ENCODE peak calls at places on chromosomes 16 and 17, in ten cellular contexts. H, W, B, Z, Q, P, I, U, T and Y are unnamed samples.

GRCh38 chr17:47846741-47847340 is 4.1 kb downstream of the SP6 start:
- DNase-seq in H (no peak), W (no peak), B (no peak), Z (no peak), Q (no peak), P (no peak), I (no peak), U (no peak), T (no peak), Y (no peak)

GRCh38 chr17:79645777-79646088 is 34.9 kb upstream of the RBFOX3 start:
- DNase-seq in H (no peak), W (no peak), B (no peak), Z (no peak), Q (no peak), P (no peak), I (no peak), U (no peak), T (no peak), Y (no peak)

GRCh38 chr17:70544307-70544706 is 375.0 kb downstream of the KCNJ2 start:
- DNase-seq in H (no peak), W (no peak), B (no peak), Z (no peak), Q (no peak), P (no peak), I (no peak), U (no peak), T (no peak), Y (no peak)

GRCh38 chr16:87407511-87408112 is 15.5 kb downstream of the MAP1LC3B start:
- DNase-seq in H (peak), W (no peak), B (peak), Z (no peak), Q (peak), P (peak), I (peak), U (peak), T (peak), Y (peak)

GRCh38 chr16:89557230-89557935 is 3.1 kb upstream of the RPL13 start:
- DNase-seq in H (peak), W (peak), B (peak), Z (peak), Q (peak), P (peak), I (peak), U (peak), T (peak), Y (peak)

GRCh38 chr17:51805765-51806164 is 352.7 kb downstream of the CA10 start:
- DNase-seq in H (no peak), W (no peak), B (no peak), Z (no peak), Q (no peak), P (no peak), I (no peak), U (no peak), T (no peak), Y (no peak)

GRCh38 chr17:20256144-20256543 is 211.2 kb downstream of the LGALS9B start:
- DNase-seq in H (no peak), W (no peak), B (no peak), Z (no peak), Q (no peak), P (no peak), I (no peak), U (no peak), T (no peak), Y (no peak)

GRCh38 chr16:83031524-83031923 is 404.8 kb downstream of the CDH13 start:
- DNase-seq in H (peak), W (no peak), B (no peak), Z (no peak), Q (no peak), P (no peak), I (no peak), U (no peak), T (no peak), Y (no peak)

GRCh38 chr16:27235055-27235937 is 32.0 kb downstream of the KDM8 start:
- DNase-seq in H (peak), W (peak), B (peak), Z (no peak), Q (peak), P (no peak), I (peak), U (peak), T (peak), Y (peak)

GRCh38 chr17:11583306-11583992 is 14.8 kb upstream of the DNAH9 start:
- DNase-seq in H (no peak), W (no peak), B (no peak), Z (no peak), Q (no peak), P (no peak), I (no peak), U (no peak), T (no peak), Y (no peak)

GRCh38 chr16:79632289-79632688 is 31.8 kb upstream of the MAF start:
- DNase-seq in H (no peak), W (no peak), B (no peak), Z (no peak), Q (no peak), P (no peak), I (no peak), U (no peak), T (no peak), Y (no peak)

GRCh38 chr17:909642-910323 is 69.8 kb downstream of the NXN start:
- DNase-seq in H (no peak), W (peak), B (peak), Z (no peak), Q (no peak), P (no peak), I (no peak), U (no peak), T (peak), Y (peak)

GRCh38 chr17:49734666-49735490 is 27.1 kb upstream of the SLC35B1 start:
- DNase-seq in H (no peak), W (no peak), B (no peak), Z (no peak), Q (no peak), P (peak), I (no peak), U (no peak), T (no peak), Y (no peak)

GRCh38 chr17:39863244-39863917 is 731 bp downstream of the IKZF3 start:
- DNase-seq in H (no peak), W (no peak), B (no peak), Z (no peak), Q (no peak), P (no peak), I (no peak), U (no peak), T (no peak), Y (no peak)

GRCh38 chr17:633133-633532 is 81.5 kb downstream of the VPS53 start:
- DNase-seq in H (no peak), W (peak), B (no peak), Z (no peak), Q (no peak), P (no peak), I (no peak), U (no peak), T (no peak), Y (peak)

GRCh38 chr17:15943971-15944719 is 785 bp upstream of the ADORA2B start:
- DNase-seq in H (no peak), W (no peak), B (no peak), Z (no peak), Q (no peak), P (no peak), I (no peak), U (no peak), T (no peak), Y (no peak)

GRCh38 chr16:88806491-88807111 is 3.0 kb downstream of the CDT1 start:
- DNase-seq in H (no peak), W (no peak), B (no peak), Z (no peak), Q (no peak), P (no peak), I (no peak), U (no peak), T (no peak), Y (no peak)

GRCh38 chr16:64469906-64470702 is 651.8 kb downstream of the CDH11 start:
- DNase-seq in H (no peak), W (no peak), B (no peak), Z (no peak), Q (no peak), P (no peak), I (no peak), U (no peak), T (no peak), Y (no peak)

GRCh38 chr17:7888184-7888920 is at the start of gene CHD3:
- DNase-seq in H (no peak), W (no peak), B (no peak), Z (no peak), Q (no peak), P (no peak), I (peak), U (no peak), T (peak), Y (no peak)

GRCh38 chr17:32258383-32259121 is 7.1 kb upstream of the RHBDL3 start:
- DNase-seq in H (no peak), W (no peak), B (no peak), Z (no peak), Q (no peak), P (no peak), I (no peak), U (no peak), T (no peak), Y (no peak)

GRCh38 chr17:79769596-79770520 is 8.1 kb upstream of the CBX2 start:
- DNase-seq in H (peak), W (no peak), B (peak), Z (no peak), Q (no peak), P (no peak), I (no peak), U (no peak), T (no peak), Y (no peak)

GRCh38 chr16:85927938-85928337 is 29.0 kb downstream of the IRF8 start:
- DNase-seq in H (no peak), W (no peak), B (no peak), Z (no peak), Q (no peak), P (no peak), I (no peak), U (no peak), T (no peak), Y (no peak)

GRCh38 chr16:10756574-10756973 is 12.9 kb downstream of the NUBP1 start:
- DNase-seq in H (no peak), W (no peak), B (no peak), Z (no peak), Q (no peak), P (no peak), I (no peak), U (no peak), T (no peak), Y (peak)